ENCODE peak calls at places on chromosomes 1 and 21, in five cellular contexts. One of them, this sample, is unnamed.

GRCh38 chr1:54996359-54996868 is 2.3 kb upstream of the BSND start:
- DNase-seq in esophagus squamous epithelium: no peak
- DNase-seq in H1: peak; percentile 96
- DNase-seq in left ventricle myocardium inferior: peak; percentile 64
- DNase-seq in spleen: peak; percentile 91
- DNase-seq in this sample: peak; percentile 61

GRCh38 chr1:179677882-179678281 is 65.2 kb upstream of the FAM163A start:
- DNase-seq in H1: no peak
- DNase-seq in left ventricle myocardium inferior: no peak
- DNase-seq in spleen: no peak
- DNase-seq in esophagus squamous epithelium: no peak
- DNase-seq in this sample: no peak

GRCh38 chr1:45008516-45008915 is 2.6 kb downstream of the HECTD3 start:
- DNase-seq in esophagus squamous epithelium: no peak
- DNase-seq in H1: no peak
- DNase-seq in spleen: no peak
- DNase-seq in left ventricle myocardium inferior: no peak
- DNase-seq in this sample: no peak

GRCh38 chr1:117826551-117827078 is 102.8 kb downstream of the GDAP2 start:
- DNase-seq in spleen: no peak
- DNase-seq in H1: no peak
- DNase-seq in esophagus squamous epithelium: no peak
- DNase-seq in left ventricle myocardium inferior: peak; percentile 63
- DNase-seq in this sample: no peak

GRCh38 chr1:47324682-47325081 is 8.9 kb upstream of the CMPK1 start:
- DNase-seq in H1: no peak
- DNase-seq in esophagus squamous epithelium: no peak
- DNase-seq in spleen: no peak
- DNase-seq in left ventricle myocardium inferior: no peak
- DNase-seq in this sample: no peak

GRCh38 chr1:37714689-37715088 is 22.4 kb downstream of the CDCA8 start:
- DNase-seq in H1: no peak
- DNase-seq in esophagus squamous epithelium: no peak
- DNase-seq in spleen: no peak
- DNase-seq in left ventricle myocardium inferior: no peak
- DNase-seq in this sample: no peak

GRCh38 chr1:174556392-174556791 is 108.6 kb downstream of the GPR52 start:
- DNase-seq in H1: no peak
- DNase-seq in spleen: no peak
- DNase-seq in esophagus squamous epithelium: no peak
- DNase-seq in left ventricle myocardium inferior: no peak
- DNase-seq in this sample: no peak

GRCh38 chr1:45275054-45275453 is 51.6 kb upstream of the HPDL start:
- DNase-seq in spleen: no peak
- DNase-seq in H1: no peak
- DNase-seq in left ventricle myocardium inferior: no peak
- DNase-seq in esophagus squamous epithelium: no peak
- DNase-seq in this sample: no peak

GRCh38 chr1:47637111-47637685 is 199.4 kb downstream of the FOXD2 start:
- DNase-seq in left ventricle myocardium inferior: no peak
- DNase-seq in spleen: no peak
- DNase-seq in esophagus squamous epithelium: no peak
- DNase-seq in H1: no peak
- DNase-seq in this sample: no peak

GRCh38 chr1:27405074-27405473 is 12.7 kb downstream of the GPR3 start:
- DNase-seq in H1: peak; percentile 61
- DNase-seq in esophagus squamous epithelium: no peak
- DNase-seq in left ventricle myocardium inferior: peak; percentile 65
- DNase-seq in spleen: no peak
- DNase-seq in this sample: no peak

GRCh38 chr1:180837025-180837424 is 75.7 kb upstream of the KIAA1614 start:
- DNase-seq in left ventricle myocardium inferior: no peak
- DNase-seq in H1: no peak
- DNase-seq in spleen: no peak
- DNase-seq in esophagus squamous epithelium: no peak
- DNase-seq in this sample: no peak

GRCh38 chr1:172143384-172144025 is 277.0 kb upstream of the C1orf105 start:
- DNase-seq in esophagus squamous epithelium: no peak
- DNase-seq in H1: no peak
- DNase-seq in spleen: no peak
- DNase-seq in left ventricle myocardium inferior: no peak
- DNase-seq in this sample: no peak

GRCh38 chr1:19363526-19364152 is 51.5 kb downstream of the SLC66A1 start:
- DNase-seq in left ventricle myocardium inferior: no peak
- DNase-seq in esophagus squamous epithelium: no peak
- DNase-seq in spleen: no peak
- DNase-seq in H1: no peak
- DNase-seq in this sample: no peak

DNA sequence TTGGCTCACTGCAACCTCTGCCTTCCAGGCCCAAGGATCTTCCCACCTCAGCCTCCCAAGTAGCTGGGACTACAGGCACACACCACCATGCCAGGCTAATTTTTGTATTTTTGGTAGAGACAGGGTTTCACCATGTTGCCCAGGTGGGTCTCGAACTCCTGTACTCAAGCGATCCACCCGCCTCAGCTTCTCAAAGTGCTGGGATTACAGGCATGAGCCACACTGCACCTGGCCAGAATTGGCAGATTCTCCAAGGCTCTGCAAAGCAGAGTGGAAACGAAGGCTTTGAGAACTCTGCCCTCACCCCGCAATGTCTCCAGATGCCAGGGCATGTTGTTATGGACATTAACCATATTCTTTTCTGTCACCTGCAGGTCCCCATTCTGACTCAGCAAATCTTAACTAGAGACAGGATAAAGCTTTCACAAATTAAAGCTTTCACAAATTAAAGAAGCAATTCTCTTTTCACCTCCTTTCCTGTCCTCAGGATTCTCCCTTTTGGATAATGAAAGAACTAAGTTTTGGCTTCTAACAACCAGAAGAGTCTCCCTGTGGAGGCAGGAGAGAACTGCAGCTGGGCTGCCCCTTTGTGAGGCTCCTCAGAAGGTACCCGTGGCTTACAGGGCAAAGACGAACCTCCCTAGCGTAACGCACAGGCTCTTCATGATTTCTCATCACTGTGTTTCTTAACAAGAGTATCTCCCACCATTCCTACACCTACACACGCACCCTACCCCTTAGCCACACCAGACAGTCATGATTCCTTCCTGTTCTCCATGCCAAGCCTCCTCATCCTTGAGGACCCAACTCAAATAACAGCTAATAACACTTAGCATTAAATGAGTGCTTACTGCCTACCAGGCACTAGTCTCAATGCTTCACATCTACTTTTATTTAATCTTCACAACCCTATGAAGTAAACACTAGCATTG is 29.8 kb downstream of the GPA33 start:
- DNase-seq in left ventricle myocardium inferior: no peak
- DNase-seq in spleen: no peak
- DNase-seq in H1: peak; percentile 41
- DNase-seq in esophagus squamous epithelium: no peak
- DNase-seq in this sample: no peak
- TF ChIP-seq CTCF in left ventricle myocardium inferior: no peak
- TF ChIP-seq CTCF in spleen: no peak
- TF ChIP-seq CTCF in H1: peak; percentile 29
- TF ChIP-seq CTCF in esophagus squamous epithelium: no peak
- TF ChIP-seq CTCF in this sample: no peak

GRCh38 chr1:9843576-9843945 is 19.8 kb upstream of the CLSTN1 start:
- DNase-seq in spleen: peak; percentile 68
- DNase-seq in H1: no peak
- DNase-seq in left ventricle myocardium inferior: no peak
- DNase-seq in esophagus squamous epithelium: no peak
- DNase-seq in this sample: no peak
- H3K27ac ChIP-seq in spleen: no peak overlapping the region
- H3K27ac ChIP-seq in H1: no peak overlapping the region
- H3K27ac ChIP-seq in left ventricle myocardium inferior: peak overlapping the region; percentile 54
- H3K27ac ChIP-seq in esophagus squamous epithelium: peak overlapping the region; percentile 62
- H3K27ac ChIP-seq in this sample: no peak overlapping the region

DNA sequence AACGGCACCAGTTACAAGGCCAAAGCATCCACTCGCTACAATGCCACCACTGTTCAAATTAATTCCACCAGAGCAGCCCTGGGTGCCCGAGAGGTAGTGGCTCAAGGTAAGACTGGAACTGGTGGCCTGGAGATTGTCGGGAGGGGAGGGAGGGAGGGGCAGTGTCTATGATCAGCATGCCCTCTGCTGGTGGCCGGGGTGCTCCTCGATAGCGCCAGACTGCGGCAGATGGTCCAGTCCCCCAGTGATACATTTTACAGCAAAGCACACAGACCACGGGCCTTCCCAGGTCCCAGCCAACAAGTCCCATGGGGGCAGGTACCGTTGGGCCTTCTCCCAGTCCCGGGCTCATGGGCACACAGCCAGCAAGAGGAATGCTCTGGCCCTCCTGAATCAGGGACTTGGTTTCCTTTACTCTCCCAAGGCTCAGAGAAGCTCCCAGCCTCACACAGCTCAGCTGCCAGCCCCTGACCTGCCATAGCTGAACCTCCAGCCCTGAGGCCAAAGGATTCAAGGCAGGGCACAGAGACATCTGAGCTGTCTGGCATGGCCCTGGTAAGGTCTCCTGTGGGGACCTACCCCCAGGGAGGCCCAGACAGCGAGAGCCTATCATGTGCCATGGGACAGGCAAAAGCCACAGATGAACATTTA is 15.3 kb downstream of the ACOT7 start:
- DNase-seq in esophagus squamous epithelium: no peak
- DNase-seq in left ventricle myocardium inferior: no peak
- DNase-seq in spleen: no peak
- DNase-seq in H1: no peak
- DNase-seq in this sample: no peak
- TF ChIP-seq CTCF in esophagus squamous epithelium: no peak
- TF ChIP-seq CTCF in left ventricle myocardium inferior: no peak
- TF ChIP-seq CTCF in spleen: no peak
- TF ChIP-seq CTCF in H1: peak; percentile 44
- TF ChIP-seq CTCF in this sample: no peak

GRCh38 chr21:25179116-25179515 is 428.2 kb downstream of the MRPL39 start:
- DNase-seq in spleen: no peak
- DNase-seq in esophagus squamous epithelium: no peak
- DNase-seq in H1: no peak
- DNase-seq in left ventricle myocardium inferior: no peak
- DNase-seq in this sample: no peak

GRCh38 chr21:25171438-25171837 is 435.8 kb downstream of the MRPL39 start:
- DNase-seq in H1: no peak
- DNase-seq in spleen: no peak
- DNase-seq in left ventricle myocardium inferior: no peak
- DNase-seq in esophagus squamous epithelium: no peak
- DNase-seq in this sample: no peak

GRCh38 chr21:25175938-25176337 is 431.3 kb downstream of the MRPL39 start:
- DNase-seq in H1: no peak
- DNase-seq in esophagus squamous epithelium: no peak
- DNase-seq in spleen: no peak
- DNase-seq in left ventricle myocardium inferior: no peak
- DNase-seq in this sample: no peak

DNA sequence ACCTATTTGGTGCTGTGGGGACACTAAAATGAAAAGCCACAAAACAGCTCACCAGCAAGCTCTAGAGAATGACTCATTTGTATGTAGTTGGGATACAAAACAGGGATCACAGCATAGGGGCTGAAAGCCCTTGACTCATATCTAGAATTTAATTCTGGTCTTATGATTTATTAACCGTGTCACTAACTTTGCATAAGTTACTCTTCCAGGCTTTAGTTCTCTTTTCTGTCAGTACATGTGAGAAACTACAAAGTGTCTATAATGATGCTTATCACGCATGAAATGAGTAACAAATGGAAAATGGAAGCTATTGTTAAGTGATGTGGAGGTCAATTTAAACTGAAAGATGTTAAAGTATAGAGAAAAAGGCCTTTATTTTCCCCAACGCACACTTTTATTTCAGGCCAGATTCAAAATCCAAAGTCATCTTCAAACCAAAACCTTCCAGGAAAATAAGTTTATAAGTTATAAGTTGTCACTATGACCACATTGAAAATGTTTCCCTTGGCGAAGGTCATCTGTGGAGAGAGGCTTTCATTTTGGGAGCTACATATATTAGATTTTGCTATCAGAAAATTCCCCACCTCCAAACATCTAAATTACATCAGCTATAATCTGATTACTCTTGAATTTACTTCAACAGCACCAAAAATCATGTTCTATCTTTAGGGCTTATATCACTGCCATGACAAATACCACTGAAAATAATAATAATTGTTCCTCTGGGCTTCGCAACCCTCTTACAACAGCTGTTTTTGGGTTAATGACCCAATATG is 430.5 kb downstream of the MRPL39 start:
- DNase-seq in left ventricle myocardium inferior: no peak
- DNase-seq in spleen: no peak
- DNase-seq in esophagus squamous epithelium: no peak
- DNase-seq in H1: no peak
- DNase-seq in this sample: no peak
- H3K27ac ChIP-seq in left ventricle myocardium inferior: no peak overlapping the region
- H3K27ac ChIP-seq in spleen: no peak overlapping the region
- H3K27ac ChIP-seq in esophagus squamous epithelium: no peak overlapping the region
- H3K27ac ChIP-seq in H1: no peak overlapping the region
- H3K27ac ChIP-seq in this sample: no peak overlapping the region

DNA sequence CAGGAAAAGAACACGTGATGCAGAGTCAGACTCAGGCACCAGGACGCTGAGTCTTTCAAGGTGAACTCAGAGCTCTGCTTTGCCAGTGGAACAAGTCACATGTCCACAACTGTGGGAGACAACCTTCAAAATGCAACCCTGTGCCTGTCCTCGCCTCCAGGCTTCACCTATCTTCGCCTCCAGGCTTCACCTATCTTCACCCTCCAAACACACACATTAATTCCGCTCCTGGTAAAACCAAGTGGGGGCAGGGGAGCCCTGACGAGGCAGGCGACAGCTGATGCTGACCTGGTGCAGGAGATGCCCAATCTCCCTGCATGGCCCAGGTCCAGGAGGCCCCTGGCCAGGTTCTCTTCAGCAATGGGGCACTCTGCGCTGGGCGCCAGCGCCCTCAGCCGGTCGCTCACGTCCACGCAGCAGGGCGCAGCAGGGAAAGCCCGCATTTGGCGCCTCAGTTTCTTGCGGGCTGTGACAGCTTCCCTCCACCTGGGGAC is 28.0 kb upstream of the LSS start:
- DNase-seq in spleen: no peak
- DNase-seq in H1: no peak
- DNase-seq in esophagus squamous epithelium: no peak
- DNase-seq in left ventricle myocardium inferior: peak; percentile 67
- DNase-seq in this sample: no peak
- TF ChIP-seq CTCF in spleen: no peak
- TF ChIP-seq CTCF in H1: peak; percentile 22
- TF ChIP-seq CTCF in esophagus squamous epithelium: no peak
- TF ChIP-seq CTCF in left ventricle myocardium inferior: peak; percentile 71
- TF ChIP-seq CTCF in this sample: no peak

DNA sequence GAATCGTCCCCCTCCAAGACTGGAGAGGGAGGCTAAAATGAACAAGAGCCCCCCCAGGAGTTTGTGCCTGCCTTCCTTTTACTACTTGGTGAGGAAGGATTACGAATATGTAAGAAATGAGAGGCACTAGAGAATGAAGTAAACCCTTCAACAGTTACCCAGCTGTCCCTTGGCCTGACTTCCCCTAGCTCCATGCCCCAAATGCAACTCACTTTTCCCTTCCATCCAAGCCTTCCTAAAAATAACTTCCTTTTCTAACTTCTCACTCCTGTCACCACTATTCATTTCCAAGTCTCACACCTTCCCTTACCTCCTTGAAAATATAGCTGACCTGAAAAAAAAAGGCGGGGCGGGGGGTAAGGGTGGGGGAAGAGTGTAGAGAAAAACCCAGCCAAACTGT is 96.6 kb upstream of the HNRNPU start:
- DNase-seq in spleen: no peak
- DNase-seq in left ventricle myocardium inferior: no peak
- DNase-seq in esophagus squamous epithelium: no peak
- DNase-seq in H1: no peak
- DNase-seq in this sample: no peak
- H3K27ac ChIP-seq in spleen: no peak overlapping the region
- H3K27ac ChIP-seq in left ventricle myocardium inferior: peak overlapping the region; percentile 7
- H3K27ac ChIP-seq in esophagus squamous epithelium: no peak overlapping the region
- H3K27ac ChIP-seq in H1: no peak overlapping the region
- H3K27ac ChIP-seq in this sample: no peak overlapping the region

This sample was measured in CD4-positive, alpha-beta T cell.